ENCODE peak calls at places on chromosomes 12 and 14, in six cellular contexts. K, T, X, Z, J and Q are unnamed samples.

GRCh38 chr14:89549381-89550102 is 132.5 kb upstream of the FOXN3 start:
- DNase-seq in K (no peak), T (no peak), X (no peak), Z (no peak), J (no peak), Q (no peak)

GRCh38 chr14:23379331-23380196 is 2.7 kb downstream of the CMTM5 start:
- DNase-seq in K (peak; percentile 75), T (peak; percentile 17), X (peak; percentile 82), Z (peak; percentile 28), J (peak; percentile 59), Q (peak; percentile 53)

GRCh38 chr12:106586803-106587684 is 4.2 kb downstream of the RFX4 start:
- DNase-seq in K (no peak), T (no peak), X (no peak), Z (no peak), J (no peak), Q (peak; percentile 53)

GRCh38 chr14:103543721-103544626 is 15.0 kb downstream of the TRMT61A start:
- DNase-seq in K (no peak), T (peak; percentile 54), X (peak; percentile 51), Z (no peak), J (no peak), Q (peak; percentile 89)

GRCh38 chr14:51216602-51217001 is 23.4 kb upstream of the TMX1 start:
- DNase-seq in K (no peak), T (no peak), X (no peak), Z (no peak), J (no peak), Q (no peak)

GRCh38 chr12:83010169-83010804 is 323.6 kb downstream of the TMTC2 start:
- DNase-seq in K (no peak), T (no peak), X (no peak), Z (no peak), J (no peak), Q (no peak)

GRCh38 chr14:68458840-68459469 is 333.9 kb downstream of the ZFP36L1 start:
- DNase-seq in K (peak; percentile 54), T (no peak), X (no peak), Z (peak; percentile 82), J (peak; percentile 81), Q (peak; percentile 59)

GRCh38 chr14:77889971-77890442 is 90.1 kb downstream of the ADCK1 start:
- DNase-seq in K (no peak), T (no peak), X (no peak), Z (peak; percentile 92), J (no peak), Q (no peak)

GRCh38 chr12:89040146-89040964 is 311.9 kb downstream of the DUSP6 start:
- DNase-seq in K (no peak), T (no peak), X (peak; percentile 46), Z (no peak), J (no peak), Q (no peak)

GRCh38 chr14:44914849-44915248 is 46.9 kb downstream of the KLHL28 start:
- DNase-seq in K (peak; percentile 47), T (no peak), X (no peak), Z (peak; percentile 54), J (no peak), Q (no peak)

GRCh38 chr12:102568151-102568815 is 87.9 kb upstream of the IGF1 start:
- DNase-seq in K (no peak), T (no peak), X (no peak), Z (peak; percentile 10), J (no peak), Q (no peak)

GRCh38 chr14:59678352-59678751 is 101.7 kb upstream of the CCDC175 start:
- DNase-seq in K (no peak), T (no peak), X (no peak), Z (no peak), J (no peak), Q (no peak)

GRCh38 chr14:52220924-52221802 is 46.3 kb upstream of the PTGDR start:
- DNase-seq in K (no peak), T (no peak), X (no peak), Z (no peak), J (no peak), Q (no peak)

GRCh38 chr12:19412844-19413243 is 26.4 kb upstream of the AEBP2 start:
- DNase-seq in K (no peak), T (no peak), X (no peak), Z (no peak), J (no peak), Q (no peak)

GRCh38 chr14:100292776-100293461 is 13.3 kb downstream of the SLC25A29 start:
- DNase-seq in K (no peak), T (no peak), X (no peak), Z (no peak), J (no peak), Q (no peak)

GRCh38 chr14:22159049-22159448 is 430.0 kb downstream of the DAD1 start:
- DNase-seq in K (no peak), T (no peak), X (no peak), Z (no peak), J (no peak), Q (no peak)

GRCh38 chr12:127767631-127768030 is 499.3 kb upstream of the TMEM132C start:
- DNase-seq in K (no peak), T (no peak), X (no peak), Z (no peak), J (no peak), Q (no peak)

GRCh38 chr12:114395755-114396152 is 10.2 kb downstream of the TBX5 start:
- DNase-seq in K (no peak), T (no peak), X (no peak), Z (peak; percentile 67), J (no peak), Q (no peak)

GRCh38 chr12:111766608-111767361 is at the start of gene ALDH2:
- DNase-seq in K (peak; percentile 70), T (peak; percentile 58), X (peak; percentile 88), Z (no peak), J (peak; percentile 68), Q (peak; percentile 26)

GRCh38 chr12:20150835-20151234 is 217.5 kb upstream of the PDE3A start:
- DNase-seq in K (no peak), T (no peak), X (no peak), Z (no peak), J (no peak), Q (no peak)

GRCh38 chr14:50666772-50667490 is 1.2 kb downstream of the SAV1 start:
- DNase-seq in K (no peak), T (peak; percentile 28), X (no peak), Z (peak; percentile 87), J (peak; percentile 25), Q (no peak)

GRCh38 chr14:105475269-105475915 is 771 bp downstream of the CRIP2 start:
- DNase-seq in K (peak; percentile 79), T (peak; percentile 46), X (no peak), Z (peak; percentile 26), J (no peak), Q (no peak)